ENCODE peak calls at places on chromosomes 12 and 14, in four cellular contexts. E, F, P and O are unnamed samples.
A peak's percentile ranks its signal among the peaks of the same experiment; 100 is the strongest.

GRCh38 chr12:42862055-42862454 is 272.5 kb upstream of the PRICKLE1 start:
- DNase-seq in E (no peak), F (no peak), P (no peak), O (no peak)

GRCh38 chr12:4267904-4268548 is 5.5 kb upstream of the CCND2 start:
- DNase-seq in E (no peak), F (no peak), P (no peak), O (no peak)

GRCh38 chr14:49623941-49624806 is 3.6 kb downstream of the MGAT2 start:
- DNase-seq in E (no peak), F (no peak), P (no peak), O (peak; percentile 19)

GRCh38 chr12:1474567-1475153 is 119.7 kb downstream of the FBXL14 start:
- DNase-seq in E (peak; percentile 43), F (no peak), P (no peak), O (no peak)

GRCh38 chr12:104370989-104371870 is 67.7 kb downstream of the EID3 start:
- DNase-seq in E (no peak), F (no peak), P (no peak), O (no peak)

GRCh38 chr14:71214241-71214640 is 307.0 kb downstream of the PCNX1 start:
- DNase-seq in E (no peak), F (no peak), P (no peak), O (no peak)

GRCh38 chr14:90576581-90576980 is 179.8 kb downstream of the CALM1 start:
- DNase-seq in E (no peak), F (no peak), P (no peak), O (no peak)

GRCh38 chr12:76277480-76277879 is 70.7 kb downstream of the BBS10 start:
- DNase-seq in E (no peak), F (no peak), P (no peak), O (no peak)

GRCh38 chr12:75704208-75704607 is 192.8 kb upstream of the KRR1 start:
- DNase-seq in E (peak; percentile 58), F (no peak), P (no peak), O (no peak)

GRCh38 chr12:110846615-110847566 is at the start of gene CCDC63:
- DNase-seq in E (peak; percentile 68), F (peak; percentile 33), P (peak; percentile 13), O (peak; percentile 60)

GRCh38 chr12:2891240-2892053 is 756 bp downstream of the TULP3 start:
- DNase-seq in E (no peak), F (peak; percentile 39), P (peak; percentile 58), O (peak; percentile 51)

GRCh38 chr12:98644433-98644711 is 216 bp downstream of the IKBIP start:
- DNase-seq in E (peak; percentile 27), F (no peak), P (no peak), O (peak; percentile 29)

GRCh38 chr12:121530600-121531355 is 50.0 kb downstream of the KDM2B start:
- DNase-seq in E (no peak), F (peak; percentile 75), P (peak; percentile 71), O (peak; percentile 69)

GRCh38 chr12:69024907-69025306 is 91.9 kb upstream of the CPM start:
- DNase-seq in E (no peak), F (no peak), P (no peak), O (no peak)

GRCh38 chr12:69022674-69023073 is 89.7 kb upstream of the CPM start:
- DNase-seq in E (no peak), F (no peak), P (no peak), O (no peak)

GRCh38 chr12:69026341-69026740 is 93.4 kb upstream of the CPM start:
- DNase-seq in E (no peak), F (no peak), P (no peak), O (no peak)

GRCh38 chr12:69023840-69024239 is 90.9 kb upstream of the CPM start:
- DNase-seq in E (no peak), F (no peak), P (no peak), O (no peak)

DNA sequence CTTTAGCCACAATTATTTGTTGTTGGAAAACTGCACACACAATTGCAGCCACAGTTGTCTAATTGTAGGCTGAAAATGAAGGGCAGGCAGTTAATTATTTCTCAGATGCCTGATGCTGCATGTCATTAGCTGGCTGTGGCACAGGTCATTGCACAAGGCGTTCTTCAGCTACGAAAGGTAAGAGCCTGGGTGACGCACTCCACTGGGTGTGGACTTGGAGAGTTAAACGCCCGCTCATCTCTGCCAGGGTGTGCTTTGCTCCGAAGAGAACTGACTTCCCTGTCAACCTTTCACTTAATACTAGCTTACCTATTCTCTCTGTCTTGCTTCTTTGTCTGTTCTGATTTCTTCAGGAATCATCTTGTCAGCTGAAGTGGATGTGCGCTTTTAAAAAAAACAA is 91.4 kb upstream of the CPM start:
- DNase-seq in E (peak; percentile 64), F (no peak), P (no peak), O (peak; percentile 92)
- H3K27me3 ChIP-seq in E (no peaks in the 10 kb centered on the region), F (no peaks in the 10 kb centered on the region), P (no peaks in the 10 kb centered on the region), O (no peaks in the 10 kb centered on the region)

DNA sequence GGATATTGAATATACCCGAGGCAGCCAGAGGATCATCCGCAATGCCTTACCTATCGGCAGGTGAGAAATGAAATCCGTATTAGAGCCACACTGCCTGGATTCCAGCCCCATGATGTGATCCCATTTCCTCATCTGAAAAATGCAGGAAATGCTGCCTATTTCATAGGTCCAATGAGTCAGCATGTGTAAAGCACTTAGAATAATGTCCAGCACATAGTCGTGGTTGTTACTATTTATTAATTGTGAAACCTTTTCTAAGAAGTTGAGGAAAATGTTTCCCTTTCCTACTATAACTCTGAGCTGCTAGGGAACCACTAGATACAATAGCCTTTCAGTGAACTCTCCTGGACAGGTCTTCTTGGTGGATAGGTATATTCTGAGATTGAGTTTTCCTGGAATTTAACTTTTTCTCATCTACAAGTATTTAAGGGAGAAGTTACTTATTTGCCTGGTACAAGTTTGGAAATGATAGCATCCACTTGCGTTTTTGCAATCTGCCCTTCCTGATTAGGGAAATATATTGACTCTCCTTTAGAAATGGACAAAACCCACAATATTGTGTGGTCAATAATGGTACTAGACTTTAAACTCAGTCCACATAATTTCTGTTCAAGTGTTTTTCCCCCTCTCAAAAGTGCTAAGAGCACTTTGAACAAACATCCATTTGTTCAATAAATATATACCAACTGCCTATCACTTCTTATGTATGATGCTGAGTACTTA is 12.2 kb downstream of the POLR3B start:
- DNase-seq in E (no peak), F (no peak), P (no peak), O (no peak)
- H3K27ac ChIP-seq in E (no peak overlapping the region), F (no peak overlapping the region), P (no peak overlapping the region), O (no peak overlapping the region)

GRCh38 chr14:95695051-95695450 is 8.8 kb downstream of the TCL1B start:
- DNase-seq in E (no peak), F (no peak), P (no peak), O (no peak)

GRCh38 chr14:95697764-95698163 is 11.5 kb downstream of the TCL1B start:
- DNase-seq in E (no peak), F (no peak), P (no peak), O (no peak)

GRCh38 chr14:95698287-95698686 is 12.1 kb downstream of the TCL1B start:
- DNase-seq in E (no peak), F (no peak), P (no peak), O (no peak)

GRCh38 chr14:95695913-95696312 is 9.7 kb downstream of the TCL1B start:
- DNase-seq in E (no peak), F (no peak), P (no peak), O (no peak)

GRCh38 chr14:95696741-95697140 is 10.5 kb downstream of the TCL1B start:
- DNase-seq in E (no peak), F (no peak), P (no peak), O (no peak)
- H3K27me3 ChIP-seq in E (peaks cover 36% of the 10 kb centered on the region), F (no peaks in the 10 kb centered on the region), P (no peaks in the 10 kb centered on the region), O (peaks cover 14% of the 10 kb centered on the region)

DNA sequence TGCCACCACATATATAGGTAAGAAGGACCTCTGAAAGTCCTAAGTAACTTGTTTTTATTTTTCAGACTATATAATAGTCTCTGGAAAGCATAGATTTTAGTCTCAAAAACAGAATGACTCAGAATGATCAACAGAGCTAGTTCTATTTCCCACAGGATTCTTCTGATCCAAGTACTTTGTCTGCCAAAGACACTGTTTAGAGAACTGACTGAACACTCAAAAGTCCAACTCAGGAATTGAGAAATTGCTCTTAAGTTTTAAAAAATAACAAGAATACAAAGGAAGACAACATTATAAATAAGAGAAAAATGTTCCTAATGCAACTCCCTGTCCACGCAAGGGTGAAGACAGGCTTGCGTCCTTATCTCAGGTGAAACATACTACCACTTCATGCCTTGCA is 29.0 kb downstream of the LGMN start:
- DNase-seq in E (no peak), F (no peak), P (no peak), O (no peak)
- H3K27ac ChIP-seq in E (no peak overlapping the region), F (no peak overlapping the region), P (no peak overlapping the region), O (peak overlapping the region; percentile 86)

GRCh38 chr12:109302358-109302757 is 6.7 kb downstream of the FOXN4 start:
- DNase-seq in E (no peak), F (no peak), P (no peak), O (no peak)

GRCh38 chr12:109307051-109307450 is 2.0 kb downstream of the FOXN4 start:
- DNase-seq in E (no peak), F (no peak), P (no peak), O (no peak)

GRCh38 chr12:109302770-109303169 is 6.3 kb downstream of the FOXN4 start:
- DNase-seq in E (no peak), F (no peak), P (no peak), O (no peak)

GRCh38 chr12:109305547-109305946 is 3.5 kb downstream of the FOXN4 start:
- DNase-seq in E (no peak), F (no peak), P (no peak), O (no peak)

GRCh38 chr12:109304485-109304884 is 4.6 kb downstream of the FOXN4 start:
- DNase-seq in E (no peak), F (no peak), P (no peak), O (no peak)
- H3K27me3 ChIP-seq in E (peaks cover 10% of the 10 kb centered on the region), F (no peaks in the 10 kb centered on the region), P (no peaks in the 10 kb centered on the region), O (peaks cover 52% of the 10 kb centered on the region)

GRCh38 chr12:69570000-69570516 is 15.2 kb upstream of the CCT2 start:
- DNase-seq in E (peak; percentile 54), F (no peak), P (no peak), O (no peak)

GRCh38 chr12:69569236-69569635 is 16.0 kb upstream of the CCT2 start:
- DNase-seq in E (no peak), F (no peak), P (no peak), O (no peak)

GRCh38 chr12:69575346-69575745 is 9.9 kb upstream of the CCT2 start:
- DNase-seq in E (no peak), F (no peak), P (no peak), O (no peak)

GRCh38 chr12:69566603-69567002 is 18.7 kb upstream of the CCT2 start:
- DNase-seq in E (no peak), F (no peak), P (no peak), O (no peak)

GRCh38 chr12:69570545-69571399 is 14.5 kb upstream of the CCT2 start:
- DNase-seq in E (peak; percentile 66), F (peak; percentile 57), P (peak; percentile 28), O (peak; percentile 46)
- H3K27ac ChIP-seq in E (peak overlapping the region; percentile 65), F (no peak overlapping the region), P (no peak overlapping the region), O (no peak overlapping the region)